ENCODE peak calls at places on chromosomes 13 and 19, in eight cellular contexts. One of them, this sample, is unnamed.

GRCh38 chr13:27076411-27076810 is 95.2 kb downstream of the USP12 start:
- DNase-seq in sigmoid colon: no peak
- DNase-seq in HL-60: no peak
- DNase-seq in cardiac fibroblast: peak
- DNase-seq in mucosa of descending colon: no peak
- DNase-seq in tibial artery: no peak
- DNase-seq in fibroblast of mammary gland: no peak
- DNase-seq in cardiac muscle cell: peak
- DNase-seq in this sample: no peak

GRCh38 chr19:57350877-57351805 is at the start of gene ZNF304:
- DNase-seq in sigmoid colon: peak
- DNase-seq in HL-60: peak
- DNase-seq in cardiac fibroblast: peak
- DNase-seq in mucosa of descending colon: peak
- DNase-seq in tibial artery: peak
- DNase-seq in fibroblast of mammary gland: peak
- DNase-seq in cardiac muscle cell: peak
- DNase-seq in this sample: peak

GRCh38 chr19:38265213-38265861 is 964 bp downstream of the SPINT2 start:
- DNase-seq in sigmoid colon: no peak
- DNase-seq in HL-60: no peak
- DNase-seq in cardiac fibroblast: no peak
- DNase-seq in mucosa of descending colon: peak
- DNase-seq in tibial artery: no peak
- DNase-seq in fibroblast of mammary gland: no peak
- DNase-seq in cardiac muscle cell: no peak
- DNase-seq in this sample: no peak

GRCh38 chr13:37486171-37486661 is 112.4 kb downstream of the POSTN start:
- DNase-seq in sigmoid colon: no peak
- DNase-seq in HL-60: no peak
- DNase-seq in cardiac fibroblast: no peak
- DNase-seq in mucosa of descending colon: no peak
- DNase-seq in tibial artery: no peak
- DNase-seq in fibroblast of mammary gland: peak
- DNase-seq in cardiac muscle cell: peak
- DNase-seq in this sample: no peak

GRCh38 chr13:111354789-111355188 is 34.3 kb downstream of the TEX29 start:
- DNase-seq in sigmoid colon: no peak
- DNase-seq in HL-60: no peak
- DNase-seq in cardiac fibroblast: no peak
- DNase-seq in mucosa of descending colon: no peak
- DNase-seq in tibial artery: no peak
- DNase-seq in fibroblast of mammary gland: no peak
- DNase-seq in cardiac muscle cell: no peak
- DNase-seq in this sample: no peak

GRCh38 chr13:24670927-24671326 is 9.3 kb upstream of the ATP12A start:
- DNase-seq in sigmoid colon: no peak
- DNase-seq in HL-60: peak
- DNase-seq in cardiac fibroblast: peak
- DNase-seq in mucosa of descending colon: peak
- DNase-seq in tibial artery: no peak
- DNase-seq in fibroblast of mammary gland: no peak
- DNase-seq in cardiac muscle cell: peak
- DNase-seq in this sample: peak

GRCh38 chr19:19371056-19371455 is 34.4 kb upstream of the GATAD2A start:
- DNase-seq in sigmoid colon: no peak
- DNase-seq in HL-60: no peak
- DNase-seq in cardiac fibroblast: no peak
- DNase-seq in mucosa of descending colon: no peak
- DNase-seq in tibial artery: no peak
- DNase-seq in fibroblast of mammary gland: no peak
- DNase-seq in cardiac muscle cell: no peak
- DNase-seq in this sample: no peak

GRCh38 chr13:66358564-66358963 is 871.6 kb downstream of the PCDH9 start:
- DNase-seq in sigmoid colon: no peak
- DNase-seq in HL-60: no peak
- DNase-seq in cardiac fibroblast: no peak
- DNase-seq in mucosa of descending colon: no peak
- DNase-seq in tibial artery: no peak
- DNase-seq in fibroblast of mammary gland: no peak
- DNase-seq in cardiac muscle cell: no peak
- DNase-seq in this sample: no peak

GRCh38 chr19:40763963-40764362 is 11.4 kb upstream of the MIA start:
- DNase-seq in sigmoid colon: no peak
- DNase-seq in HL-60: no peak
- DNase-seq in cardiac fibroblast: no peak
- DNase-seq in mucosa of descending colon: no peak
- DNase-seq in tibial artery: no peak
- DNase-seq in fibroblast of mammary gland: no peak
- DNase-seq in cardiac muscle cell: no peak
- DNase-seq in this sample: no peak

GRCh38 chr19:27974082-27974513 is 1238.9 kb downstream of the UQCRFS1 start:
- DNase-seq in sigmoid colon: no peak
- DNase-seq in HL-60: peak
- DNase-seq in cardiac fibroblast: peak
- DNase-seq in mucosa of descending colon: peak
- DNase-seq in tibial artery: no peak
- DNase-seq in fibroblast of mammary gland: peak
- DNase-seq in cardiac muscle cell: peak
- DNase-seq in this sample: peak

GRCh38 chr19:3707868-3708206 is 347 bp upstream of the TJP3 start:
- DNase-seq in sigmoid colon: no peak
- DNase-seq in HL-60: no peak
- DNase-seq in cardiac fibroblast: no peak
- DNase-seq in mucosa of descending colon: no peak
- DNase-seq in tibial artery: no peak
- DNase-seq in fibroblast of mammary gland: no peak
- DNase-seq in cardiac muscle cell: no peak
- DNase-seq in this sample: no peak

GRCh38 chr19:53882391-53883050 is 524 bp downstream of the PRKCG start:
- DNase-seq in sigmoid colon: no peak
- DNase-seq in HL-60: no peak
- DNase-seq in cardiac fibroblast: no peak
- DNase-seq in mucosa of descending colon: no peak
- DNase-seq in tibial artery: no peak
- DNase-seq in fibroblast of mammary gland: no peak
- DNase-seq in cardiac muscle cell: no peak
- DNase-seq in this sample: no peak

GRCh38 chr19:53883231-53883661 is 1.2 kb downstream of the PRKCG start:
- DNase-seq in sigmoid colon: no peak
- DNase-seq in HL-60: no peak
- DNase-seq in cardiac fibroblast: no peak
- DNase-seq in mucosa of descending colon: no peak
- DNase-seq in tibial artery: no peak
- DNase-seq in fibroblast of mammary gland: no peak
- DNase-seq in cardiac muscle cell: no peak
- DNase-seq in this sample: no peak

GRCh38 chr19:53880716-53881481 is 1.1 kb upstream of the PRKCG start:
- DNase-seq in sigmoid colon: no peak
- DNase-seq in HL-60: no peak
- DNase-seq in cardiac fibroblast: no peak
- DNase-seq in mucosa of descending colon: no peak
- DNase-seq in tibial artery: no peak
- DNase-seq in fibroblast of mammary gland: no peak
- DNase-seq in cardiac muscle cell: no peak
- DNase-seq in this sample: no peak

GRCh38 chr19:53883741-53884140 is 1.7 kb downstream of the PRKCG start:
- DNase-seq in sigmoid colon: no peak
- DNase-seq in HL-60: no peak
- DNase-seq in cardiac fibroblast: no peak
- DNase-seq in mucosa of descending colon: no peak
- DNase-seq in tibial artery: no peak
- DNase-seq in fibroblast of mammary gland: no peak
- DNase-seq in cardiac muscle cell: no peak
- DNase-seq in this sample: no peak

GRCh38 chr19:53881482-53882390 is at the start of gene PRKCG:
- DNase-seq in sigmoid colon: no peak
- DNase-seq in HL-60: no peak
- DNase-seq in cardiac fibroblast: no peak
- DNase-seq in mucosa of descending colon: peak
- DNase-seq in tibial artery: no peak
- DNase-seq in fibroblast of mammary gland: no peak
- DNase-seq in cardiac muscle cell: no peak
- DNase-seq in this sample: peak
- TF ChIP-seq CTCF in sigmoid colon: peak
- TF ChIP-seq CTCF in HL-60: peak
- TF ChIP-seq CTCF in cardiac fibroblast: no peak
- TF ChIP-seq CTCF in mucosa of descending colon: peak
- TF ChIP-seq CTCF in tibial artery: no peak
- TF ChIP-seq CTCF in fibroblast of mammary gland: no peak
- TF ChIP-seq CTCF in cardiac muscle cell: peak
- TF ChIP-seq CTCF in this sample: peak

GRCh38 chr19:7386308-7386707 is 37.6 kb downstream of the ARHGEF18 start:
- DNase-seq in sigmoid colon: no peak
- DNase-seq in HL-60: no peak
- DNase-seq in cardiac fibroblast: no peak
- DNase-seq in mucosa of descending colon: no peak
- DNase-seq in tibial artery: no peak
- DNase-seq in fibroblast of mammary gland: no peak
- DNase-seq in cardiac muscle cell: no peak
- DNase-seq in this sample: no peak
- TF ChIP-seq CTCF in sigmoid colon: no peak
- TF ChIP-seq CTCF in HL-60: no peak
- TF ChIP-seq CTCF in cardiac fibroblast: no peak
- TF ChIP-seq CTCF in mucosa of descending colon: no peak
- TF ChIP-seq CTCF in tibial artery: no peak
- TF ChIP-seq CTCF in fibroblast of mammary gland: no peak
- TF ChIP-seq CTCF in cardiac muscle cell: no peak
- TF ChIP-seq CTCF in this sample: no peak

GRCh38 chr19:13101590-13102415 is 855 bp downstream of the LYL1 start:
- DNase-seq in sigmoid colon: no peak
- DNase-seq in HL-60: no peak
- DNase-seq in cardiac fibroblast: no peak
- DNase-seq in mucosa of descending colon: no peak
- DNase-seq in tibial artery: no peak
- DNase-seq in fibroblast of mammary gland: no peak
- DNase-seq in cardiac muscle cell: no peak
- DNase-seq in this sample: no peak

GRCh38 chr19:13102416-13102665 is 317 bp downstream of the LYL1 start:
- DNase-seq in sigmoid colon: no peak
- DNase-seq in HL-60: no peak
- DNase-seq in cardiac fibroblast: peak
- DNase-seq in mucosa of descending colon: no peak
- DNase-seq in tibial artery: no peak
- DNase-seq in fibroblast of mammary gland: peak
- DNase-seq in cardiac muscle cell: no peak
- DNase-seq in this sample: no peak

GRCh38 chr19:13099073-13099999 is 3.3 kb downstream of the LYL1 start:
- DNase-seq in sigmoid colon: peak
- DNase-seq in HL-60: peak
- DNase-seq in cardiac fibroblast: peak
- DNase-seq in mucosa of descending colon: peak
- DNase-seq in tibial artery: peak
- DNase-seq in fibroblast of mammary gland: peak
- DNase-seq in cardiac muscle cell: peak
- DNase-seq in this sample: peak

GRCh38 chr19:13100031-13100588 is 2.5 kb downstream of the LYL1 start:
- DNase-seq in sigmoid colon: no peak
- DNase-seq in HL-60: peak
- DNase-seq in cardiac fibroblast: peak
- DNase-seq in mucosa of descending colon: peak
- DNase-seq in tibial artery: no peak
- DNase-seq in fibroblast of mammary gland: peak
- DNase-seq in cardiac muscle cell: no peak
- DNase-seq in this sample: peak

DNA sequence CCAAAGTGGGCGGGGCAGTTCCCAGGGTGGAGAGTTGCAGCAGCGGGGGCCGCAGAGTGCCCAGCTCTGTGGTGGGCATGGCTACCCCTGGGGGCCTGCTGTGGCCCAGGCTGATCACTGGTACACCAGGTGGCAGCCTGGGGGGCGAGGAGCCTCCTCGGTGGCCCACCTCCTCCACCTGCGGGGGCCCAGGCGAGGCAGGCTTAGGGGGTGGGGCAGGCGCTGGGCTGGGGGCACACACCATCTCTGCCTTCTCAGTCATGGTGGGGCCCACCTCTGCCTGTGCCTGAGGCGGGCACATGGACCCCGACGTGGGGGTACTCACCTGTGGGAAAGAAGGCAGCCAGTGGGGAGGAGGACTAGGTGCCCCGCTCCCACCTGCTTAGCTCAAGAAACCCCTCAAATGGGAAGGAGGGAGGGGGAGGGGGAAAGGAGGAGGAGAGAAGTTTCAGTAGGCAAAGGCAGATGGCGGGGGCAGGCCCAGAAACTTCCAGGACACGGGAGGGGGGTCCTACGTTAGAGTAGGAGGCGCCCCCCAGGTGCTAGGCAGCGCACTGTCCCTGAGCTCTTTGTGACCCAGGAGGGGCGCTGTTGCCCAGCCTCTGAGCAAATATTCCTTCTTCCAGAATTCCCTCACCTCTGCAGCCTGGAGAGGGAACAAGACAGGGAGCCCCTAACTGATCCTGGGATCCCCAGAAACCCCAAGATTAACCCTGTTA is 1.6 kb downstream of the LYL1 start:
- DNase-seq in sigmoid colon: no peak
- DNase-seq in HL-60: peak
- DNase-seq in cardiac fibroblast: no peak
- DNase-seq in mucosa of descending colon: peak
- DNase-seq in tibial artery: no peak
- DNase-seq in fibroblast of mammary gland: no peak
- DNase-seq in cardiac muscle cell: no peak
- DNase-seq in this sample: peak
- TF ChIP-seq CTCF in sigmoid colon: no peak
- TF ChIP-seq CTCF in HL-60: no peak
- TF ChIP-seq CTCF in cardiac fibroblast: peak
- TF ChIP-seq CTCF in mucosa of descending colon: no peak
- TF ChIP-seq CTCF in tibial artery: no peak
- TF ChIP-seq CTCF in fibroblast of mammary gland: peak
- TF ChIP-seq CTCF in cardiac muscle cell: peak
- TF ChIP-seq CTCF in this sample: peak

GRCh38 chr19:8361921-8362793 is 1.8 kb upstream of the ANGPTL4 start:
- DNase-seq in sigmoid colon: peak
- DNase-seq in HL-60: peak
- DNase-seq in cardiac fibroblast: peak
- DNase-seq in mucosa of descending colon: peak
- DNase-seq in tibial artery: peak
- DNase-seq in fibroblast of mammary gland: peak
- DNase-seq in cardiac muscle cell: peak
- DNase-seq in this sample: peak

GRCh38 chr19:8366121-8366581 is 2.2 kb downstream of the ANGPTL4 start:
- DNase-seq in sigmoid colon: no peak
- DNase-seq in HL-60: no peak
- DNase-seq in cardiac fibroblast: no peak
- DNase-seq in mucosa of descending colon: no peak
- DNase-seq in tibial artery: no peak
- DNase-seq in fibroblast of mammary gland: no peak
- DNase-seq in cardiac muscle cell: peak
- DNase-seq in this sample: no peak

GRCh38 chr19:8367327-8368001 is 3.5 kb downstream of the ANGPTL4 start:
- DNase-seq in sigmoid colon: peak
- DNase-seq in HL-60: no peak
- DNase-seq in cardiac fibroblast: peak
- DNase-seq in mucosa of descending colon: peak
- DNase-seq in tibial artery: peak
- DNase-seq in fibroblast of mammary gland: peak
- DNase-seq in cardiac muscle cell: peak
- DNase-seq in this sample: peak

GRCh38 chr19:8366961-8367326 is 3.0 kb downstream of the ANGPTL4 start:
- DNase-seq in sigmoid colon: peak
- DNase-seq in HL-60: no peak
- DNase-seq in cardiac fibroblast: peak
- DNase-seq in mucosa of descending colon: no peak
- DNase-seq in tibial artery: no peak
- DNase-seq in fibroblast of mammary gland: peak
- DNase-seq in cardiac muscle cell: peak
- DNase-seq in this sample: peak

GRCh38 chr19:8363803-8364771 is at the start of gene ANGPTL4:
- DNase-seq in sigmoid colon: peak
- DNase-seq in HL-60: peak
- DNase-seq in cardiac fibroblast: peak
- DNase-seq in mucosa of descending colon: peak
- DNase-seq in tibial artery: peak
- DNase-seq in fibroblast of mammary gland: peak
- DNase-seq in cardiac muscle cell: peak
- DNase-seq in this sample: peak
- TF ChIP-seq CTCF in sigmoid colon: peak
- TF ChIP-seq CTCF in HL-60: no peak
- TF ChIP-seq CTCF in cardiac fibroblast: peak
- TF ChIP-seq CTCF in mucosa of descending colon: no peak
- TF ChIP-seq CTCF in tibial artery: no peak
- TF ChIP-seq CTCF in fibroblast of mammary gland: no peak
- TF ChIP-seq CTCF in cardiac muscle cell: peak
- TF ChIP-seq CTCF in this sample: no peak